ENCODE peak calls at places on chromosomes 5 and 9, in eight cellular contexts. V is brain microvascular endothelial cell; N is left ventricle myocardium inferior; U is CD8-positive, alpha-beta T cell; M is spleen; X is tibial artery; A is BE2C; K is aorta. R is an unnamed sample.
A peak's percentile ranks its signal among the peaks of the same experiment; 100 is the strongest.

GRCh38 chr5:154878642-154879335 is 20.4 kb downstream of the CNOT8 start:
- DNase-seq in X (no peak), A (no peak), N (no peak), U (no peak), K (no peak), V (no peak), M (no peak), R (no peak)

GRCh38 chr5:97534166-97534565 is 351.1 kb upstream of the RIOK2 start:
- DNase-seq in K (no peak), V (peak; percentile 93), N (no peak), A (peak; percentile 49), X (no peak), U (no peak), M (no peak), R (peak; percentile 25)

GRCh38 chr9:14400658-14400995 is 86.7 kb upstream of the NFIB start:
- DNase-seq in M (no peak), U (no peak), N (peak; percentile 23), A (peak; percentile 50), K (no peak), V (peak; percentile 75), X (peak; percentile 46), R (peak; percentile 79)

GRCh38 chr5:147748590-147748989 is 33.9 kb downstream of the JAKMIP2 start:
- DNase-seq in A (no peak), U (no peak), M (no peak), K (no peak), V (no peak), N (no peak), X (no peak), R (no peak)

GRCh38 chr9:17519761-17520160 is 59.1 kb upstream of the SH3GL2 start:
- DNase-seq in A (no peak), U (no peak), N (no peak), X (no peak), K (no peak), M (no peak), V (no peak), R (no peak)

GRCh38 chr9:118635416-118635815 is 733.8 kb downstream of the BRINP1 start:
- DNase-seq in X (no peak), N (no peak), U (no peak), V (no peak), K (no peak), M (no peak), A (no peak), R (no peak)

GRCh38 chr9:124482431-124483031 is 24.7 kb downstream of the NR5A1 start:
- DNase-seq in M (no peak), A (peak; percentile 32), N (no peak), X (no peak), K (no peak), V (no peak), U (no peak), R (no peak)

GRCh38 chr5:151434570-151435237 is 12.7 kb upstream of the SLC36A1 start:
- DNase-seq in U (no peak), V (no peak), A (no peak), N (no peak), X (no peak), K (no peak), M (no peak), R (no peak)

GRCh38 chr9:23695572-23695971 is 130.5 kb downstream of the ELAVL2 start:
- DNase-seq in A (no peak), X (no peak), M (no peak), V (no peak), N (no peak), U (no peak), K (no peak), R (no peak)

GRCh38 chr5:27171696-27172362 is 133.4 kb upstream of the CDH9 start:
- DNase-seq in N (no peak), K (no peak), U (no peak), M (no peak), X (no peak), V (no peak), A (no peak), R (no peak)

GRCh38 chr5:27172708-27173107 is 134.3 kb upstream of the CDH9 start:
- DNase-seq in N (no peak), K (no peak), M (no peak), U (no peak), A (no peak), X (no peak), V (no peak), R (no peak)
- H3K27me3 ChIP-seq in N (no peaks in the 10 kb centered on the region), K (no peaks in the 10 kb centered on the region), M (no peaks in the 10 kb centered on the region), U (no peaks in the 10 kb centered on the region), A (no peaks in the 10 kb centered on the region), X (no peaks in the 10 kb centered on the region), V (no peaks in the 10 kb centered on the region), R (no peaks in the 10 kb centered on the region)

GRCh38 chr9:130310456-130310855 is 44.9 kb downstream of the HMCN2 start:
- DNase-seq in A (no peak), V (no peak), K (no peak), X (no peak), N (no peak), U (no peak), M (no peak), R (no peak)

GRCh38 chr9:130313103-130313858 is 47.7 kb downstream of the HMCN2 start:
- DNase-seq in N (no peak), V (no peak), X (no peak), M (no peak), K (no peak), U (no peak), A (no peak), R (no peak)

GRCh38 chr9:130309689-130310455 is 44.3 kb downstream of the HMCN2 start:
- DNase-seq in U (no peak), K (no peak), X (no peak), N (no peak), M (no peak), V (no peak), A (no peak), R (no peak)

GRCh38 chr9:130311019-130311773 is 45.6 kb downstream of the HMCN2 start:
- DNase-seq in K (no peak), M (no peak), U (no peak), A (no peak), N (no peak), X (no peak), V (no peak), R (no peak)

DNA sequence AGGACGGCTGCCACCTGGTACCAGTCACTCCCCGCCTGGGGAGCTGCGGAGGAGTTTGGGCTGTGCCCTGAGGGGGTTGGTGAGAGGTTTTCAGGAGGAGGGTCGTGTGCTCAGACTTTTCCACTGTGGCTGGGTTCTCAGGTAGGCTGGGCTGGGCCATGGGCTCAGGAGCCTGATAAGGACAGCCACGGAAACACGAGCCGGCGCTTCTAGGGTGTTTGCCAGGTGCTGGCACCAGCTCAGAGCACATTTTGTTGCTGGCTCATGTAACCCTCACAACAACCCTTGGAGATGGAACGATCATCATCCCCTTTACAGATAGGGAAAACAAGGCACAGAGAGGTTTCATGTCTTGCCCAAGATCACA is 46.2 kb downstream of the HMCN2 start:
- DNase-seq in X (no peak), A (no peak), K (no peak), V (no peak), N (no peak), U (no peak), M (no peak), R (no peak)
- H3K27me3 ChIP-seq in X (peaks cover 11% of the 10 kb centered on the region), A (no peaks in the 10 kb centered on the region), K (no peaks in the 10 kb centered on the region), V (no peaks in the 10 kb centered on the region), N (no peaks in the 10 kb centered on the region), U (no peaks in the 10 kb centered on the region), M (no peaks in the 10 kb centered on the region), R (no peaks in the 10 kb centered on the region)

GRCh38 chr5:10736808-10737207 is 24.2 kb downstream of the DAP start:
- DNase-seq in X (no peak), K (no peak), N (no peak), U (no peak), M (no peak), V (no peak), A (no peak), R (no peak)

GRCh38 chr5:10736354-10736753 is 24.7 kb downstream of the DAP start:
- DNase-seq in X (no peak), K (no peak), N (no peak), M (peak; percentile 82), A (no peak), V (no peak), U (no peak), R (no peak)

GRCh38 chr5:10735569-10736255 is 25.3 kb downstream of the DAP start:
- DNase-seq in N (no peak), X (no peak), V (no peak), M (peak; percentile 87), U (no peak), A (no peak), K (no peak), R (no peak)

GRCh38 chr5:10740384-10740783 is 20.6 kb downstream of the DAP start:
- DNase-seq in N (no peak), X (no peak), A (no peak), K (no peak), U (no peak), V (no peak), M (no peak), R (no peak)

DNA sequence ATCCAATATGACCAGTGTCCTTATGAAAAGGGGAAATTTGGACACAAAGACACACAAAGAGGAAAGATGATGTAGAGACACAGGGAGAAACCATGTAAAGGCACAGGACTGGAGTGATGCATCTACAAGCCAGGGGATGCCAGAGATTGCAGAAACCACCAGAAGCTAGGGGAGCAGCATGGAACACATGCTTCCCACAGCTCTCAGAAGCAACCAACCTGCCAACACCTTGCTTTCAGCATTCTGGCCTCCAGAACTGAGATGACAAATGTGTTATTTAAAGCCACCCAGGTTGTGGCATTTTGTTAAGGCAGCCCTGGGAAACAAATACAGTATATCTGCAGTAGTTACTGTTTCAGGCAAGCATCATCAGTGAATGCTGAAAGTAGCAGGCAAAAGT is 23.2 kb downstream of the DAP start:
- DNase-seq in A (no peak), U (no peak), X (no peak), M (no peak), K (no peak), N (no peak), V (no peak), R (no peak)
- H3K27me3 ChIP-seq in A (no peaks in the 10 kb centered on the region), U (no peaks in the 10 kb centered on the region), X (no peaks in the 10 kb centered on the region), M (no peaks in the 10 kb centered on the region), K (no peaks in the 10 kb centered on the region), N (no peaks in the 10 kb centered on the region), V (no peaks in the 10 kb centered on the region), R (no peaks in the 10 kb centered on the region)

DNA sequence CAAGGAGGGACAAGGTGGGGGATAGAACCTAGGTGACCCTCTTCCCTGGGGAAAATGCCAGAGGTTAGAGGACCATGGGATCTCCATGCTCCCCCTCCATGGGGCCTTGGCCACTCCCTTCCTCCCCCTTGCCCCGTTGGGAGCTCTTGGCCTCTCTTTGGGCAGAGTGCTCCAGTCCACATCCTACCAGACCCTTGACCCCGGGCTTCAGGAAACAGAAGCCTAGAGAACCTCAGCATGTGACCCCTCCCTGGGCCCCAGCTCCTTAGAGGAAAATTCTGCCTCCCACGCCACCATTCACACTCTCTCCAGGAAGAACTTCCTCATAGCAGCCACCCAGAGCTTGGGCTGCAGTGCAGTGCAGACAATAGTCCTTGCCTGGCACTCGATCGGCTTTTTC is 6.0 kb downstream of the LHX6 start:
- DNase-seq in A (no peak), K (no peak), U (no peak), N (no peak), V (no peak), M (no peak), X (no peak), R (no peak)
- H3K27me3 ChIP-seq in A (peaks cover 100% of the 10 kb centered on the region), K (no peaks in the 10 kb centered on the region), U (peaks cover 27% of the 10 kb centered on the region), N (peaks cover 100% of the 10 kb centered on the region), V (peaks cover 91% of the 10 kb centered on the region), M (peaks cover 4% of the 10 kb centered on the region), X (peaks cover 98% of the 10 kb centered on the region), R (peaks cover 95% of the 10 kb centered on the region)

GRCh38 chr9:132239999-132240859 is 78.4 kb downstream of the NTNG2 start:
- DNase-seq in V (no peak), K (peak; percentile 72), M (peak; percentile 85), U (no peak), N (no peak), X (no peak), A (peak; percentile 59), R (no peak)
- H3K27me3 ChIP-seq in V (peaks cover 10% of the 10 kb centered on the region), K (no peaks in the 10 kb centered on the region), M (no peaks in the 10 kb centered on the region), U (no peaks in the 10 kb centered on the region), N (peaks cover 12% of the 10 kb centered on the region), X (peaks cover 15% of the 10 kb centered on the region), A (no peaks in the 10 kb centered on the region), R (peaks cover 2% of the 10 kb centered on the region)

GRCh38 chr9:134755221-134755907 is 113.8 kb downstream of the COL5A1 start:
- DNase-seq in A (no peak), N (no peak), V (no peak), X (no peak), K (no peak), M (no peak), U (no peak), R (no peak)
- H3K27me3 ChIP-seq in A (no peaks in the 10 kb centered on the region), N (no peaks in the 10 kb centered on the region), V (no peaks in the 10 kb centered on the region), X (no peaks in the 10 kb centered on the region), K (no peaks in the 10 kb centered on the region), M (no peaks in the 10 kb centered on the region), U (no peaks in the 10 kb centered on the region), R (no peaks in the 10 kb centered on the region)